ENCODE peak calls at places on chromosomes 13 and 19, in ten cellular contexts. F is tibial nerve, J is heart left ventricle, T is thyroid gland, C is body of pancreas, P is neural crest cell, G is lower leg skin, M is fibroblast of mammary gland, B is psoas muscle, Y is OCI-LY7. V is an unnamed sample.

GRCh38 chr19:1815605-1816529 is 3.8 kb upstream of the ATP8B3 start:
- DNase-seq in B (no peak), P (no peak), C (no peak), Y (no peak), G (no peak), F (no peak), T (no peak), J (no peak), M (no peak), V (no peak)

GRCh38 chr19:12825259-12826131 is 8.9 kb downstream of the RTBDN start:
- DNase-seq in J (no peak), T (peak; percentile 11), G (no peak), C (no peak), F (no peak), Y (no peak), B (no peak), M (no peak), P (peak; percentile 68), V (peak; percentile 45)

GRCh38 chr19:49249933-49250332 is 75.1 kb downstream of the SLC6A16 start:
- DNase-seq in P (no peak), B (no peak), Y (no peak), M (no peak), F (no peak), T (no peak), G (no peak), C (no peak), J (no peak), V (no peak)

GRCh38 chr13:26529441-26529840 is 28.0 kb upstream of the WASF3 start:
- DNase-seq in B (peak; percentile 31), J (no peak), G (no peak), C (peak; percentile 18), Y (peak; percentile 24), P (peak; percentile 67), F (no peak), T (peak; percentile 31), M (peak; percentile 62), V (peak; percentile 46)

GRCh38 chr19:32363175-32363574 is 17.8 kb downstream of the ZNF507 start:
- DNase-seq in M (no peak), J (no peak), Y (no peak), B (no peak), T (peak; percentile 73), C (peak; percentile 29), G (no peak), F (no peak), P (no peak), V (no peak)

GRCh38 chr13:21971662-21972635 is 301.1 kb downstream of the FGF9 start:
- DNase-seq in M (no peak), T (no peak), B (no peak), C (no peak), J (no peak), Y (no peak), P (no peak), G (no peak), F (no peak), V (no peak)

GRCh38 chr19:17234911-17235617 is 9.0 kb downstream of the OCEL1 start:
- DNase-seq in G (no peak), P (peak; percentile 22), F (no peak), B (peak; percentile 56), M (peak; percentile 48), Y (peak; percentile 73), T (peak; percentile 49), J (no peak), C (peak; percentile 58), V (peak; percentile 83)

GRCh38 chr19:6577410-6578125 is 13.4 kb downstream of the CD70 start:
- DNase-seq in G (no peak), T (no peak), M (peak; percentile 30), B (no peak), J (no peak), F (no peak), Y (peak; percentile 96), C (no peak), P (no peak), V (peak; percentile 18)

GRCh38 chr13:40438999-40439797 is 227.2 kb downstream of the FOXO1 start:
- DNase-seq in M (peak; percentile 59), J (no peak), C (peak; percentile 38), Y (peak; percentile 55), B (no peak), P (no peak), G (no peak), F (no peak), T (no peak), V (peak; percentile 51)

GRCh38 chr19:16888629-16889371 is at the start of gene F2RL3:
- DNase-seq in M (no peak), T (peak; percentile 43), B (peak; percentile 55), Y (no peak), P (no peak), G (peak; percentile 38), J (peak; percentile 79), C (peak; percentile 27), F (no peak), V (peak; percentile 28)

GRCh38 chr13:40576369-40576768 is 90.1 kb downstream of the FOXO1 start:
- DNase-seq in Y (peak; percentile 68), J (no peak), T (no peak), F (no peak), B (no peak), G (no peak), M (no peak), C (no peak), P (no peak), V (peak; percentile 46)

GRCh38 chr19:21482863-21483276 is 22.5 kb upstream of the ZNF429 start:
- DNase-seq in C (peak; percentile 69), B (peak; percentile 49), T (peak; percentile 40), J (peak; percentile 80), P (no peak), Y (peak; percentile 44), F (no peak), M (peak; percentile 48), G (no peak), V (peak; percentile 72)
- TF ChIP-seq CTCF in C (peak; percentile 91), B (peak; percentile 63), T (peak; percentile 68), J (peak; percentile 89), P (peak; percentile 59), Y (peak; percentile 83), F (peak; percentile 55), M (peak; percentile 44), G (no peak), V (peak; percentile 86)

DNA sequence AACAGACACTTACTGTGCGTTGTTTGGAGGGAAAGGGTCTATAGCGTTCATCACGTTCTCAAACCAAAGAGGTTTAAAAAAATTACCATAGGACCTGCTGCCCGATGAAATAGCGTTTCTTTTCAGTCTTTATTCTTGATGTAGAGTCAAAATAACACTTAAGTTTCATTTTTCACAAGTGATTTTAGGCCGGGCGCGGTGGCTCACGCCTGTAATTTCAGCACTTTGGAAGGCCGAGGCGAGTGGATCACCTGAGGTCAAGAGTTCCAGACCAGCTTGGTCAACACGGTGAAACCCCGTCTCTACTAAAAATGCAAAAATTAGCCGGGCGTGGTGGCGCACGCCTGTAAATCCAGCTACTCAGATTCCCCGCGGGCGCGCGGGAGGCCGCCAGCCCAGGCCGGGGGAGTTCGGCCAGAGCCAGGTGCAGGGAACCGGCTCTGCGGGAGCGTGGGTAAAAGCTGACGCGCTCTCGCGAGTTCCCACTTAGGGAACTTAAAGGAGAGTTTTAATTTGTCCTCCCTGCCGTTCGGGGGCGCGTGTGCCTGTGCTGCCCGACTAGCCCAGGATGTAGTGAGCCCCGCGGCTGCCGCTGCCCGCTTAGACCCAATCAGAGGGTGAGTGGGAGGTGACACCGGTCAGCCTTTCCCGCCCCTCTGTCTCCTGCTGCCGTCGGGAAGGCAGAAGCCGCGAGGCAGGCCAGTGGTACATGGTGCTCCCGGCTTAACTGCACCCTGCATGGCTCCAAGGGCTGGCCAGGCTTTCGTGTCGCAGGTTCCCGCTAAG is 35.8 kb upstream of the NEK3 start:
- DNase-seq in C (peak; percentile 86), T (peak; percentile 72), J (peak; percentile 90), B (peak; percentile 82), F (peak; percentile 51), M (peak; percentile 85), P (no peak), G (peak; percentile 59), Y (no peak), V (peak; percentile 74)
- TF ChIP-seq CTCF in C (peak; percentile 41), T (no peak), J (no peak), B (no peak), F (no peak), M (peak; percentile 3), P (no peak), G (no peak), Y (no peak), V (no peak)

DNA sequence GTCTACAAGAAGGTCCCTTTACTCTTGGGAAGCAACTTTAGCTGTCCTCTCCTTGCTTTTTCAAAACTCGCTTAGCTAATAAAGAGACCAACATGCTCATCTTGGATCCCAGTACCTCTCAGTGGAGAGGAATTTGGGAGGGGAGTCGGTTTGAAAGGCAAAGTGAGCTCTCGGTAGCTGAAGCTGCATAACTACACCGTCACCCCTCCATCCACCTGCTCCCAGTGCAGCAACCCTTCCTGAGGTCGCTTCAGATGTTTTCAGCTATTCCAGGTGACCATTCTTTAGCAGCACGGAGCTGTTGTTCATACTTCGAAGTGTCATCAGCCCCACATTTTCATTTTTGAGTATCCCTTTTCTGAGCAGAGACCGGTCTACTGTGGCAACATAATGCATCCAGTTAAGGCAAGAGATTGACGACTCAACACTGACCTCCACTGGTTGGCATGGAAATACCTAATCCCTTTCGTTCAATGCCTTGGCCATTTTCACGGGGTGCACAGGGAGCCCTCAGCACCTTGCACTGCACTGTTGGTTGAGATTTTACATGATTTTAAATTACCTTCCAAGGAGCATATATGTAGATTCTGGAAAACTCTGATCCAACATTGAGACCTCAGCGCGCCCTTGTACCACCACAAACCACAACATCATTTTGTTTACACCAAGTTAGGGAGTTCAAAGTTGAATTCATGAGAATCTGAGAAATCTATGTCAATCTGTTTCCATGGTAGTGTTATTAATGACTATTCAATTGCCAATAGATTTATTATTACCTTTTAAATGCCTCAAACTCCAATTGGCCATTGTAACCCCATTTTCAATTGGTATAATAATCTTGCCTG is 42.2 kb downstream of the DLEU7 start:
- DNase-seq in F (no peak), P (peak; percentile 73), C (peak; percentile 60), G (peak; percentile 30), B (no peak), Y (peak; percentile 90), T (peak; percentile 52), J (no peak), M (peak; percentile 79), V (peak; percentile 71)
- TF ChIP-seq CTCF in F (peak; percentile 59), P (peak; percentile 85), C (peak; percentile 74), G (no peak), B (peak; percentile 73), Y (peak; percentile 93), T (peak; percentile 74), J (peak; percentile 73), M (peak; percentile 84), V (peak; percentile 71)

DNA sequence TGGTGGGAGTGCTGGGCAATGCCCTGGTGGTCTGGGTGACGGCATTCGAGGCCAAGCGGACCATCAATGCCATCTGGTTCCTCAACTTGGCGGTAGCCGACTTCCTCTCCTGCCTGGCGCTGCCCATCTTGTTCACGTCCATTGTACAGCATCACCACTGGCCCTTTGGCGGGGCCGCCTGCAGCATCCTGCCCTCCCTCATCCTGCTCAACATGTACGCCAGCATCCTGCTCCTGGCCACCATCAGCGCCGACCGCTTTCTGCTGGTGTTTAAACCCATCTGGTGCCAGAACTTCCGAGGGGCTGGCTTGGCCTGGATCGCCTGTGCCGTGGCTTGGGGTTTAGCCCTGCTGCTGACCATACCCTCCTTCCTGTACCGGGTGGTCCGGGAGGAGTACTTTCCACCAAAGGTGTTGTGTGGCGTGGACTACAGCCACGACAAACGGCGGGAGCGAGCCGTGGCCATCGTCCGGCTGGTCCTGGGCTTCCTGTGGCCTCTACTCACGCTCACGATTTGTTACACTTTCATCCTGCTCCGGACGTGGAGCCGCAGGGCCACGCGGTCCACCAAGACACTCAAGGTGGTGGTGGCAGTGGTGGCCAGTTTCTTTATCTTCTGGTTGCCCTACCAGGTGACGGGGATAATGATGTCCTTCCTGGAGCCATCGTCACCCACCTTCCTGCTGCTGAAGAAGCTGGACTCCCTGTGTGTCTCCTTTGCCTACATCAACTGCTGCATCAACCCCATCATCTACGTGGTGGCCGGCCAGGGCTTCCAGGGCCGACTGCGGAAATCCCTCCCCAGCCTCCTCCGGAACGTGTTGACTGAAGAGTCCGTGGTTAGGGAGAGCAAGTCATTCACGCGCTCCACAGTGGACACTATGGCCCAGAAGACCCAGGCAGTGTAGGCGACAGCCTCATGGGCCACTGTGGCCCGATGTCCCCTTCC is 10.5 kb downstream of the C5AR1 start:
- DNase-seq in C (no peak), T (no peak), M (no peak), Y (no peak), G (no peak), B (no peak), F (no peak), J (no peak), P (no peak), V (no peak)
- TF ChIP-seq CTCF in C (no peak), T (no peak), M (no peak), Y (no peak), G (no peak), B (no peak), F (no peak), J (no peak), P (no peak), V (no peak)